ENCODE peak calls at places on chromosomes 1 and 21, in nine cellular contexts. F is activated CD8-positive, alpha-beta memory T cell treated with anti-CD3 and anti-CD28 coated beads for 24 hours; K is stimulated activated CD8-positive, alpha-beta memory T cell treated with anti-CD3 and anti-CD28 coated beads, Interleukin-12 subunit alpha, Interleukin-12 subunit beta, amount 100 ng/mL, for 1 hour; M is posterior cingulate gyrus; D is stimulated activated CD4-positive, alpha-beta T cell treated with anti-CD3 and anti-CD28 coated beads, Interleukin-12 subunit alpha, Interleukin-12 subunit beta, amount 100 ng/mL, for 4 hours; S is activated T-helper 1 cell treated with anti-CD3 and anti-CD28 coated beads, Interleukin-12 subunit alpha, Interleukin-12 subunit beta, Interleukin-2, Interleukin-4 antibody, amounts not matched to agents 30 ng/mL and 10 ng/mL and 1 ng/mL, durations not matched to agents 14 hours and 24 hours and 36 hours; V is activated CD4-positive, alpha-beta T cell treated with anti-CD3 and anti-CD28 coated beads, Interleukin-2, amount 10 ng/mL, durations not matched to agents 7 days and 5 days; H is adrenal gland; L is H54. U is an unnamed sample.

GRCh38 chr1:10325521-10325920 is 73.3 kb upstream of the PGD start:
- DNase-seq in D (no peak), F (no peak), S (no peak), H (no peak), K (no peak), L (no peak), V (no peak), M (no peak), U (no peak)

GRCh38 chr1:66339944-66340343 is 194.0 kb upstream of the SGIP1 start:
- DNase-seq in H (no peak), S (no peak), F (no peak), M (no peak), V (no peak), K (no peak), D (no peak), L (no peak), U (no peak)

GRCh38 chr1:161962094-161962887 is 61.4 kb downstream of the OLFML2B start:
- DNase-seq in H (no peak), F (peak), D (peak), K (no peak), L (peak), V (peak), S (peak), M (no peak), U (peak)

GRCh38 chr21:43308101-43308500 is 118.8 kb downstream of the SIK1 start:
- DNase-seq in F (no peak), H (no peak), K (no peak), D (no peak), S (no peak), V (no peak), M (peak), L (no peak), U (no peak)

GRCh38 chr1:116002781-116003455 is 26.6 kb downstream of the SLC22A15 start:
- DNase-seq in V (no peak), F (no peak), S (no peak), H (no peak), K (no peak), M (peak), D (no peak), L (no peak), U (no peak)

GRCh38 chr1:110620250-110620615 is 14.1 kb upstream of the KCNA2 start:
- DNase-seq in V (peak), M (peak), F (peak), L (no peak), S (no peak), D (no peak), K (no peak), H (no peak), U (no peak)

GRCh38 chr1:178389441-178389840 is 107.3 kb downstream of the CLEC20A start:
- DNase-seq in S (no peak), V (no peak), F (no peak), M (no peak), L (no peak), H (no peak), D (no peak), K (no peak), U (no peak)

GRCh38 chr1:238752332-238752731 is 634.0 kb upstream of the CHRM3 start:
- DNase-seq in H (no peak), F (no peak), S (no peak), L (no peak), M (no peak), V (no peak), D (no peak), K (no peak), U (no peak)

GRCh38 chr1:9699361-9699760 is 47.8 kb downstream of the PIK3CD start:
- DNase-seq in K (no peak), L (no peak), S (no peak), V (no peak), F (no peak), M (no peak), D (no peak), H (no peak), U (no peak)

GRCh38 chr1:205971082-205971481 is 27.8 kb upstream of the SLC26A9 start:
- DNase-seq in D (no peak), V (no peak), F (no peak), K (no peak), S (no peak), H (no peak), L (no peak), M (peak), U (no peak)

GRCh38 chr1:30929135-30929889 is 20.8 kb upstream of the SDC3 start:
- DNase-seq in K (no peak), D (peak), F (peak), M (peak), H (peak), V (peak), S (peak), L (no peak), U (peak)

GRCh38 chr1:107378602-107379265 is 237.9 kb downstream of the NTNG1 start:
- DNase-seq in S (no peak), F (no peak), V (no peak), H (no peak), M (no peak), D (no peak), K (no peak), L (no peak), U (no peak)

GRCh38 chr21:25561668-25562641 is 45.3 kb downstream of the MRPL39 start:
- DNase-seq in M (peak), D (peak), H (peak), K (peak), V (peak), F (peak), L (peak), S (peak), U (peak)

GRCh38 chr1:229381234-229381633 is 38.4 kb upstream of the CCSAP start:
- DNase-seq in K (no peak), L (no peak), S (no peak), V (no peak), D (no peak), H (no peak), M (no peak), F (peak), U (no peak)

GRCh38 chr1:235992868-235993267 is 72.0 kb downstream of the NID1 start:
- DNase-seq in K (no peak), S (no peak), H (no peak), F (no peak), D (no peak), L (no peak), M (no peak), V (no peak), U (no peak)

GRCh38 chr1:18632711-18633427 is 2.2 kb downstream of the PAX7 start:
- DNase-seq in M (no peak), S (no peak), L (no peak), F (no peak), D (no peak), V (no peak), K (no peak), H (no peak), U (no peak)

GRCh38 chr1:32345289-32345827 is 9.3 kb upstream of the MARCKSL1 start:
- DNase-seq in H (peak), F (no peak), V (no peak), D (no peak), L (no peak), S (no peak), M (no peak), K (no peak), U (no peak)

GRCh38 chr1:85553936-85554335 is 26.6 kb upstream of the CCN1 start:
- DNase-seq in D (no peak), M (no peak), H (no peak), V (no peak), L (no peak), F (no peak), S (no peak), K (no peak), U (no peak)

GRCh38 chr1:66648896-66649597 is 103.2 kb upstream of the DYNLT5 start:
- DNase-seq in L (no peak), S (no peak), K (no peak), F (no peak), H (no peak), M (no peak), D (no peak), V (no peak), U (no peak)

GRCh38 chr21:17444828-17445227 is 68.0 kb upstream of the CXADR start:
- DNase-seq in L (no peak), H (no peak), S (no peak), M (no peak), K (no peak), F (no peak), D (no peak), V (no peak), U (no peak)

GRCh38 chr1:198913667-198914066 is 274.8 kb downstream of the PTPRC start:
- DNase-seq in K (no peak), L (no peak), V (no peak), S (no peak), M (no peak), D (no peak), H (no peak), F (no peak), U (no peak)

GRCh38 chr1:8027748-8028631 is 1.9 kb upstream of the ERRFI1 start:
- DNase-seq in F (no peak), H (no peak), M (no peak), L (no peak), V (no peak), S (no peak), D (no peak), K (no peak), U (no peak)

GRCh38 chr1:208944981-208945451 is 638.5 kb upstream of the CAMK1G start:
- DNase-seq in D (no peak), L (no peak), S (no peak), V (no peak), F (no peak), K (no peak), M (no peak), H (no peak), U (no peak)

GRCh38 chr1:184635347-184636155 is 119.1 kb downstream of the EDEM3 start:
- DNase-seq in L (no peak), V (no peak), D (no peak), F (no peak), H (no peak), M (no peak), K (no peak), S (no peak), U (no peak)

GRCh38 chr1:70277875-70278274 is 56.7 kb downstream of the SRSF11 start:
- DNase-seq in K (no peak), V (no peak), M (no peak), F (no peak), H (no peak), D (no peak), S (no peak), L (no peak), U (no peak)

GRCh38 chr1:87805661-87806376 is 477.1 kb downstream of the LMO4 start:
- DNase-seq in F (no peak), V (no peak), M (no peak), S (no peak), L (no peak), H (no peak), K (no peak), D (no peak), U (no peak)

GRCh38 chr21:21226472-21226871 is 228.3 kb downstream of the NCAM2 start:
- DNase-seq in F (no peak), D (no peak), M (no peak), K (no peak), L (no peak), S (no peak), V (no peak), H (no peak), U (no peak)

U was measured in stimulated activated naive CD8-positive, alpha-beta T cell treated with anti-CD3 and anti-CD28 coated beads, Interleukin-15, amount 100 ng/mL, for 72 hours.